ENCODE peak calls at places on chromosomes 7 and 10, in six cellular contexts. I is right lobe of liver, G is suprapubic skin, M is A549, T is HCT116, C is NB4. L is an unnamed sample.

GRCh38 chr10:79331226-79331625 is 16.0 kb upstream of the PPIF start:
- DNase-seq in C (no peak), G (no peak), I (no peak), M (no peak), T (no peak), L (no peak)

GRCh38 chr10:11639346-11639745 is 27.9 kb upstream of the USP6NL start:
- DNase-seq in I (no peak), M (no peak), C (no peak), G (no peak), T (no peak), L (no peak)

GRCh38 chr7:137172105-137172590 is 171.4 kb downstream of the PTN start:
- DNase-seq in G (no peak), C (no peak), T (no peak), M (no peak), I (no peak), L (no peak)

GRCh38 chr10:7520496-7521485 is 110.0 kb upstream of the SFMBT2 start:
- DNase-seq in C (no peak), G (no peak), M (no peak), T (no peak), I (no peak), L (peak)

GRCh38 chr10:126387041-126387908 is 1.0 kb downstream of the ADAM12 start:
- DNase-seq in T (no peak), I (peak), M (peak), C (no peak), G (no peak), L (peak)

GRCh38 chr10:103793920-103794883 is 61.2 kb downstream of the SH3PXD2A start:
- DNase-seq in G (peak), I (peak), C (no peak), M (peak), T (no peak), L (no peak)

GRCh38 chr10:98919899-98920298 is 315.8 kb downstream of the HPSE2 start:
- DNase-seq in I (no peak), T (no peak), C (no peak), M (no peak), G (no peak), L (no peak)

GRCh38 chr7:43392638-43393037 is 190.3 kb upstream of the STK17A start:
- DNase-seq in C (no peak), M (no peak), I (no peak), T (no peak), G (no peak), L (no peak)

GRCh38 chr7:30736291-30736690 is 15.6 kb upstream of the INMT start:
- DNase-seq in T (no peak), C (no peak), G (no peak), I (no peak), M (no peak), L (no peak)

GRCh38 chr10:78458983-78459638 is 425.4 kb downstream of the RPS24 start:
- DNase-seq in I (no peak), G (peak), M (peak), C (peak), T (no peak), L (no peak)

GRCh38 chr7:142228681-142229080 is 29.2 kb downstream of the PRSS58 start:
- DNase-seq in M (no peak), C (no peak), G (no peak), T (no peak), I (no peak), L (no peak)

GRCh38 chr10:82091413-82091812 is 216.4 kb downstream of the NRG3 start:
- DNase-seq in I (no peak), C (no peak), T (no peak), M (no peak), G (no peak), L (no peak)

GRCh38 chr10:44818721-44819127 is 92.4 kb upstream of the TMEM72 start:
- DNase-seq in I (no peak), G (no peak), M (no peak), C (no peak), T (no peak), L (no peak)

GRCh38 chr10:71613303-71613777 is 106.2 kb downstream of the C10orf105 start:
- DNase-seq in C (no peak), I (peak), M (no peak), T (peak), G (no peak), L (peak)

GRCh38 chr10:22346087-22346661 is 878 bp downstream of the SPAG6 start:
- DNase-seq in M (no peak), T (no peak), C (no peak), I (no peak), G (no peak), L (no peak)

GRCh38 chr7:1667566-1668485 is 2.3 kb upstream of the ELFN1 start:
- DNase-seq in C (peak), T (no peak), M (no peak), G (peak), I (peak), L (peak)

GRCh38 chr10:111128331-111129167 is 51.7 kb downstream of the ADRA2A start:
- DNase-seq in M (peak), C (peak), T (peak), G (no peak), I (no peak), L (no peak)

GRCh38 chr10:8056891-8057331 is 2.4 kb downstream of the GATA3 start:
- DNase-seq in C (no peak), T (no peak), I (no peak), G (peak), M (no peak), L (peak)

GRCh38 chr7:150404785-150405583 is 25.9 kb downstream of the ZNF775 start:
- DNase-seq in I (peak), G (peak), C (peak), T (peak), M (peak), L (peak)

GRCh38 chr10:3812141-3812540 is 27.1 kb upstream of the KLF6 start:
- DNase-seq in T (no peak), C (no peak), M (no peak), G (no peak), I (no peak), L (no peak)

GRCh38 chr7:883029-884021 is 7.0 kb downstream of the GET4 start:
- DNase-seq in I (peak), G (peak), T (no peak), M (no peak), C (no peak), L (no peak)

GRCh38 chr7:6166443-6166871 is 106.0 kb downstream of the CYTH3 start:
- DNase-seq in T (no peak), C (peak), G (no peak), I (no peak), M (no peak), L (no peak)

GRCh38 chr10:25682203-25682950 is 251.7 kb upstream of the MYO3A start:
- DNase-seq in C (no peak), I (no peak), T (no peak), M (peak), G (no peak), L (no peak)

GRCh38 chr10:12846718-12847117 is 154.8 kb downstream of the CCDC3 start:
- DNase-seq in C (no peak), T (no peak), I (no peak), M (no peak), G (no peak), L (no peak)

GRCh38 chr7:137948083-137948844 is 53.6 kb downstream of the CREB3L2 start:
- DNase-seq in M (no peak), I (no peak), G (no peak), C (no peak), T (no peak), L (no peak)

GRCh38 chr10:52786098-52786497 is 13.5 kb upstream of the MBL2 start:
- DNase-seq in T (no peak), G (no peak), I (no peak), C (no peak), M (no peak), L (no peak)

GRCh38 chr10:93006435-93007039 is 54.1 kb upstream of the CYP26C1 start:
- DNase-seq in C (peak), G (no peak), M (peak), T (no peak), I (no peak), L (no peak)

GRCh38 chr7:3673524-3673923 is 372.5 kb downstream of the SDK1 start:
- DNase-seq in I (no peak), T (no peak), M (peak), G (no peak), C (peak), L (no peak)

GRCh38 chr10:131928248-131929095 is 27.7 kb downstream of the PPP2R2D start:
- DNase-seq in I (no peak), C (peak), M (no peak), T (no peak), G (no peak), L (no peak)

GRCh38 chr7:92808006-92808405 is 28.4 kb downstream of the CDK6 start:
- DNase-seq in M (no peak), I (no peak), G (no peak), C (peak), T (no peak), L (no peak)

GRCh38 chr10:14698487-14699170 is 76.1 kb downstream of the FAM107B start:
- DNase-seq in T (no peak), I (no peak), C (no peak), G (no peak), M (no peak), L (no peak)

GRCh38 chr7:100556541-100556940 is 17.2 kb downstream of the SAP25 start:
- DNase-seq in I (no peak), T (no peak), C (peak), G (no peak), M (no peak), L (no peak)

GRCh38 chr10:784759-785538 is 95.5 kb upstream of the DIP2C start:
- DNase-seq in C (peak), I (peak), T (peak), M (peak), G (peak), L (peak)
- TF ChIP-seq CTCF in C (no peak), I (no peak), T (no peak), M (peak), G (no peak), L (no peak)

DNA sequence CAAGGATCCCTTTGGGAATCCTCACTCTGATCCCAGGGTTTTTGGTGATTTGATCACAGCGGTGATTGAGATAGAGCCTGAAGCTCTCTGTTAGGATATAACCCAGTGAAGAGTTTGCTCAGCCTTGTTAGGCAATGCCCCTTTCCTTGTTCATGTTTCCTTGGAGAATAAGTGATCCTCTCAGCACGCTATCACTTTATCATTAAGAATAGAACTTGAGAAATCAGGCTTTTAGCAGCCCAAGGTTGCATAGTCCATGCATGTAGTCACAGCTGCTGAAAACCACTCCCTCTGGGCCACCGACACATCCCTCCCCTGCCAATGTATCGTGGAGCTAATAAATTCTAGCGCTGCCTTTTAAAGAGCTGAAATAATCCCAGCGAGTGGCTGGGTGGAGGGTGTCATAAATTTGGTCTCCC is 250.1 kb downstream of the TRIL start:
- DNase-seq in M (no peak), C (no peak), G (no peak), I (no peak), T (no peak), L (no peak)
- H3K4me3 ChIP-seq in M (no peak), C (no peak), G (peak), I (no peak), T (no peak), L (no peak)

GRCh38 chr7:8389898-8390642 is 43.3 kb upstream of the NXPH1 start:
- DNase-seq in G (no peak), T (peak), C (peak), M (peak), I (no peak), L (no peak)
- TF ChIP-seq POLR2A in G (no peak), T (no peak), C (no peak), M (no peak), I (no peak), L (no peak)

GRCh38 chr10:108608860-108609259 is 1314.5 kb downstream of the XPNPEP1 start:
- DNase-seq in T (no peak), C (no peak), G (no peak), M (no peak), I (no peak), L (no peak)
- TF ChIP-seq CTCF in T (no peak), C (no peak), G (no peak), M (no peak), I (no peak), L (no peak)

GRCh38 chr7:131897016-131897789 is 340.8 kb upstream of the PODXL start:
- DNase-seq in M (peak), T (peak), G (no peak), I (no peak), C (no peak), L (no peak)

GRCh38 chr7:131893627-131894345 is 337.4 kb upstream of the PODXL start:
- DNase-seq in T (no peak), C (no peak), I (no peak), M (no peak), G (no peak), L (no peak)

GRCh38 chr7:131896189-131896855 is 339.9 kb upstream of the PODXL start:
- DNase-seq in M (no peak), C (no peak), T (no peak), I (no peak), G (no peak), L (no peak)

GRCh38 chr7:131897790-131898165 is 341.4 kb upstream of the PODXL start:
- DNase-seq in C (no peak), T (no peak), I (no peak), G (no peak), M (no peak), L (no peak)

DNA sequence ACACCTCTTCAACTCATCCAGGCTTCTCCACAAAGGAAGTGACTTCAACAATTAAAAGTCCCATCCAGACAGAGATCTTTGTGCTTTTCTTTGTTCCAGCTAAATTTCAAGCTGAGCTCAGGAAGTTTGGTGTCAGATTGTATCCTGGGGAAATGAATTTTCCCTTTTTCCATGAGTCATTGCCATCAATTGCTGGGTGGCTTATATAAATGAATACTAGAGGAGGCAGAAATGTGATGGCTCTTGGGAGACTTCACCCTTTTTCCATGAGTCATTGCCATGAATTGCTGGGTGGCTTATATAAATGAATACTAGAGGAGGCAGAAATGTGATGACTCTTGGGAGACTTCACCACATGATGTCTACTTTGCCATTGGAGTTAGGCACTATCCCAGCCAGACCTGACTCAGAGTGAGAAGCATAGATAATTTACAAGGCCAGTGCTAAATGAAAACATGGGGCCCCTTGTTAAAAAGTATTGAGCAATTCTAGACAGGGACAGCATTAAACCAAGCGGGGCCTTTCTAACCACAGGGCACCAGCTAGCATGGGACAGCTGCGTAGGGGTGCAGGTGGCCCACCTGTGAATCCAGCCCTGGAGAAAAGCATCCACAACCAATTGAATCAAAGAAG is 339.2 kb upstream of the PODXL start:
- DNase-seq in I (no peak), G (no peak), C (peak), T (peak), M (peak), L (no peak)
- H3K4me3 ChIP-seq in I (no peak), G (no peak), C (no peak), T (no peak), M (no peak), L (no peak)

GRCh38 chr10:69899727-69900595 is 98.3 kb downstream of the COL13A1 start:
- DNase-seq in M (no peak), I (no peak), T (no peak), C (no peak), G (no peak), L (no peak)
- TF ChIP-seq POLR2A in M (no peak), I (no peak), T (no peak), C (no peak), G (no peak), L (no peak)

L was measured in lower leg skin.